ENCODE peak calls at places on chromosome 3, in seven cellular contexts. One of them, this sample, is unnamed.

GRCh38 chr3:16978234-16978920 is 93.6 kb downstream of the PLCL2 start:
- DNase-seq in spleen: no peak
- DNase-seq in NB4: no peak
- DNase-seq in dorsolateral prefrontal cortex: no peak
- DNase-seq in pancreas: no peak
- DNase-seq in ascending aorta: no peak
- DNase-seq in transverse colon: no peak
- DNase-seq in this sample: no peak

GRCh38 chr3:5017953-5018531 is 38.8 kb downstream of the BHLHE40 start:
- DNase-seq in transverse colon: peak; percentile 84
- DNase-seq in spleen: peak; percentile 67
- DNase-seq in dorsolateral prefrontal cortex: no peak
- DNase-seq in ascending aorta: no peak
- DNase-seq in NB4: peak; percentile 56
- DNase-seq in pancreas: no peak
- DNase-seq in this sample: no peak

GRCh38 chr3:39668420-39668819 is 141.0 kb upstream of the MYRIP start:
- DNase-seq in NB4: peak; percentile 58
- DNase-seq in spleen: no peak
- DNase-seq in pancreas: no peak
- DNase-seq in transverse colon: no peak
- DNase-seq in dorsolateral prefrontal cortex: peak; percentile 27
- DNase-seq in ascending aorta: no peak
- DNase-seq in this sample: peak; percentile 56

GRCh38 chr3:127637546-127637945 is 8.6 kb downstream of the PODXL2 start:
- DNase-seq in NB4: peak; percentile 65
- DNase-seq in pancreas: no peak
- DNase-seq in ascending aorta: no peak
- DNase-seq in spleen: no peak
- DNase-seq in transverse colon: no peak
- DNase-seq in dorsolateral prefrontal cortex: no peak
- DNase-seq in this sample: no peak

GRCh38 chr3:89256882-89257281 is 149.5 kb downstream of the EPHA3 start:
- DNase-seq in dorsolateral prefrontal cortex: no peak
- DNase-seq in NB4: no peak
- DNase-seq in pancreas: no peak
- DNase-seq in ascending aorta: no peak
- DNase-seq in spleen: no peak
- DNase-seq in transverse colon: no peak
- DNase-seq in this sample: no peak

GRCh38 chr3:21781371-21781770 is 30.4 kb upstream of the ZNF385D start:
- DNase-seq in dorsolateral prefrontal cortex: no peak
- DNase-seq in spleen: no peak
- DNase-seq in NB4: no peak
- DNase-seq in ascending aorta: no peak
- DNase-seq in pancreas: no peak
- DNase-seq in transverse colon: no peak
- DNase-seq in this sample: no peak

GRCh38 chr3:126422571-126423091 is 27.9 kb downstream of the CFAP100 start:
- DNase-seq in NB4: no peak
- DNase-seq in ascending aorta: no peak
- DNase-seq in spleen: peak; percentile 56
- DNase-seq in dorsolateral prefrontal cortex: no peak
- DNase-seq in pancreas: peak; percentile 3
- DNase-seq in transverse colon: no peak
- DNase-seq in this sample: no peak

GRCh38 chr3:128201158-128201755 is 48.0 kb downstream of the EEFSEC start:
- DNase-seq in spleen: no peak
- DNase-seq in NB4: no peak
- DNase-seq in ascending aorta: no peak
- DNase-seq in pancreas: no peak
- DNase-seq in transverse colon: no peak
- DNase-seq in dorsolateral prefrontal cortex: no peak
- DNase-seq in this sample: no peak

GRCh38 chr3:123013876-123014275 is 13.7 kb downstream of the SEMA5B start:
- DNase-seq in ascending aorta: no peak
- DNase-seq in pancreas: no peak
- DNase-seq in dorsolateral prefrontal cortex: no peak
- DNase-seq in transverse colon: no peak
- DNase-seq in spleen: no peak
- DNase-seq in NB4: no peak
- DNase-seq in this sample: no peak

DNA sequence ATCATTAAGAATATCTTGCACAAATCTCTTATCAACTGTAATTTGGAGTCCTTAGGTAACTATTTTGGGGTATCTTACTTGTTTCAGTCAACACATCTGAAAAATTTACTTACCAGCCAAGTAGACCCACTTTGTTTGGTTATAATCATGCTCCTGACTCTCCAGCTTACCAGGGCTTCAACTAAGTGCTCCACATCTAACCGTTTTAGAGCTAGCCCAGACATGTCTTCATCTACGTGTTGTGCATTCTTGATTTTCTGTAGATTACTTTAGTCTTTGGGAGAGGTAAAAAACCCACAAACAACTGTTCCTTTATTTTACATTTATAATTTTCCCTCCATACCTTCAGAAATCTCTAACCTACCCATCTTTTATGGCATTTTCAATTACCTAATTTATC is 17.2 kb downstream of the EAF2 start:
- DNase-seq in pancreas: no peak
- DNase-seq in spleen: no peak
- DNase-seq in transverse colon: no peak
- DNase-seq in NB4: no peak
- DNase-seq in ascending aorta: no peak
- DNase-seq in dorsolateral prefrontal cortex: no peak
- DNase-seq in this sample: no peak
- TF ChIP-seq CTCF in pancreas: no peak
- TF ChIP-seq CTCF in spleen: no peak
- TF ChIP-seq CTCF in transverse colon: no peak
- TF ChIP-seq CTCF in NB4: no peak
- TF ChIP-seq CTCF in ascending aorta: no peak
- TF ChIP-seq CTCF in dorsolateral prefrontal cortex: no peak
- TF ChIP-seq CTCF in this sample: no peak

DNA sequence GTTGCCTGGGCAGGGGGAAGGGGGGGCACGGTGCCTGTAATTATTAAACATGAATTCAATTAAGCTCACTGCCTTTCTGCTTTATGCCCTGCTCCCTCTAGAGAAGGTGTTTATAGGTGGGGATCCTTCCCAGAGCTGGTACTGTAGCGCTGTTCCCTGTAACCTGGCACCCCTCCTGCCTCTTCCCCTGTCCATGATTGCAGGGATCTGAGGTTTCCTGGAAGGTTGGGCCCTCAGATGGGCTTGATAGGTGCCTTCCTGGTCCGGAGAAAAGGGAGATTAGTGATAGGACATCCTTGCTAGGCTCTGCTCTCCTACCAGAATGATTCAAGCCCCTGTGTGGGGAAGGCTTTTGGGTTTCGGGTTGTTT is 2.1 kb upstream of the FAM131A start:
- DNase-seq in transverse colon: no peak
- DNase-seq in NB4: no peak
- DNase-seq in ascending aorta: no peak
- DNase-seq in pancreas: no peak
- DNase-seq in spleen: no peak
- DNase-seq in dorsolateral prefrontal cortex: no peak
- DNase-seq in this sample: peak; percentile 32
- H3K4me3 ChIP-seq in transverse colon: no peak overlapping the region
- H3K4me3 ChIP-seq in NB4: no peak overlapping the region
- H3K4me3 ChIP-seq in ascending aorta: peak overlapping the region; percentile 88
- H3K4me3 ChIP-seq in pancreas: peak overlapping the region; percentile 57
- H3K4me3 ChIP-seq in spleen: peak overlapping the region; percentile 82
- H3K4me3 ChIP-seq in dorsolateral prefrontal cortex: peak overlapping the region; percentile 75
- H3K4me3 ChIP-seq in this sample: peak overlapping the region; percentile 90

DNA sequence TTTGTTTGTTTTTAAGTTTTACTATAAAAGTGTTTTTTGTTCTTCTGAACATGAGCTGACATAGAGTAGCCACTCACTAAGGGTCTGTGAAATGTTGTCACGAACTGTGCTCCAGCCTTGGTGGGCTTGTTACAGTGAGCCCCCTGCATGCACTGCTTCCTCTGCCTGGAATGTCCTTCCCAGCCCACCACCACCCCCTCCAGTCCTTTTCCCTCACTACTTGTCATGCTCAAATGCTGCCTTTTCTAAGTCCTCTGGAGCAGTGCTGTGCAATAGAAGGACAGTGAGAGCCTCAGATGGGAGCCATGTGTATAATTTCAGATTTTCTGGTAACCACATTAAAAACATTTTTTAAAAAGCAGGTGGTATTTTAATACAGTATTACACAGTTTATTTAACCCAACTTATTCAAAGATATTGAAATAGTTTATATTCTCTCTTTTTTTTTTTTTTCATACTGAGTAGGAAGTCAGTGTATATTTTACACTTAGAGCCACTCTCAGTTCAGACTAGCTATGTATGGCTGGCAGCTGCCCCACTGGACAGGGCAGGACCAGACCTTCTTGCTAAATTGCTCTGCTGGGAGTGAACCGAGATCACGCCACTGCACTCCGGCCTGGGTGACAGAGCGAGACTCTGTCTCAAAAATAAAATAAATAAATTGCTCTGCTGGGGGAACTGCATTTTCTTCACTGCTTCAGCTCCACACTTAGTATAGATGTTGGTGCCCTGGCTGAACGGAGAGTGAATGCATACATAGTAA is 26.9 kb downstream of the MKRN2OS start:
- DNase-seq in ascending aorta: no peak
- DNase-seq in transverse colon: no peak
- DNase-seq in spleen: no peak
- DNase-seq in dorsolateral prefrontal cortex: no peak
- DNase-seq in NB4: no peak
- DNase-seq in pancreas: no peak
- DNase-seq in this sample: no peak
- TF ChIP-seq CTCF in ascending aorta: no peak
- TF ChIP-seq CTCF in transverse colon: no peak
- TF ChIP-seq CTCF in spleen: no peak
- TF ChIP-seq CTCF in dorsolateral prefrontal cortex: no peak
- TF ChIP-seq CTCF in NB4: no peak
- TF ChIP-seq CTCF in pancreas: no peak
- TF ChIP-seq CTCF in this sample: no peak

DNA sequence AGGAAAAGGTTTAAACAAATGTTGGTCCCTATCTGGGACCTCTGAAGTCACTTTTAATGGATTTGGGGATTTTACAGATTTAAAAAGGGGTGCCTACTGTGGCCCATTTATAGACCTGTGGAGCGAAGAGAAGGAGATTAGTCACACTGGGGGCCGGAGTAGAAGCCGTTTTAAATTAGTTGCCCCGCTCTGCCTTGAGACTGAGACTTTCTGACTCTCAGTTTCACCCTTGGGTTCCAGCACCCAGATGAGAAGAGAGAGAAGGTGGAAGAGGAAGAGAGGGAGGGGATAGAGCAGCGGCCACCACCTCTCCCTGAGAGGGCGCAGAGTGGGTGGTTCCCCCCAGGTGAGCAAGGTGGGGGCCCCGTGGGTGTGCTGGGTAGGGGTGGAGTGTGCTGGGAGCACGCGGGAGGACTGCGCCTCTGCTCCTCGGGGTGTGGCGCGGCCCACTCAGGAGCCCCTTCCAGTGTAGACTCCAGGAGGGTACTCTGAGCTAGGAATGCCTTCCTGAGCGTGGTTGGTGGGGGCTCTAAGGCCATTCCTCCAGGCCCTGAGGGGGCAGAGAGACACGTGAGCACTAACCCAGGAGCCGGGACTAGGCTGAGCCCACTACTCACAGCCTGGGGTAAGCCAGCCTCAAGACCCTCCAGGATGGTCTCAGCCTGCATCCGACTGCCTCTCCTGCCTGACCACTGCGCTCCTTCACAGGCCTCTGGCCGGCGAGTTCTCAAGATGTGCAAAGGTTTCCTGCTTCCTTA is 32.6 kb upstream of the RAB6B start:
- DNase-seq in spleen: no peak
- DNase-seq in transverse colon: no peak
- DNase-seq in NB4: no peak
- DNase-seq in ascending aorta: no peak
- DNase-seq in pancreas: no peak
- DNase-seq in dorsolateral prefrontal cortex: no peak
- DNase-seq in this sample: no peak
- H3K4me3 ChIP-seq in spleen: no peak overlapping the region
- H3K4me3 ChIP-seq in transverse colon: peak overlapping the region; percentile 36
- H3K4me3 ChIP-seq in NB4: no peak overlapping the region
- H3K4me3 ChIP-seq in ascending aorta: peak overlapping the region; percentile 80
- H3K4me3 ChIP-seq in pancreas: no peak overlapping the region
- H3K4me3 ChIP-seq in dorsolateral prefrontal cortex: peak overlapping the region; percentile 74
- H3K4me3 ChIP-seq in this sample: peak overlapping the region; percentile 57

GRCh38 chr3:70108072-70108471 is 108.5 kb downstream of the SAMMSON start:
- DNase-seq in NB4: peak; percentile 42
- DNase-seq in pancreas: no peak
- DNase-seq in dorsolateral prefrontal cortex: no peak
- DNase-seq in spleen: no peak
- DNase-seq in transverse colon: no peak
- DNase-seq in ascending aorta: no peak
- DNase-seq in this sample: peak; percentile 10
- TF ChIP-seq CTCF in NB4: peak; percentile 49
- TF ChIP-seq CTCF in pancreas: no peak
- TF ChIP-seq CTCF in dorsolateral prefrontal cortex: no peak
- TF ChIP-seq CTCF in spleen: peak; percentile 14
- TF ChIP-seq CTCF in transverse colon: peak; percentile 37
- TF ChIP-seq CTCF in ascending aorta: no peak
- TF ChIP-seq CTCF in this sample: peak; percentile 50

GRCh38 chr3:103513003-103513402 is 1078.2 kb downstream of the ZPLD1 start:
- DNase-seq in dorsolateral prefrontal cortex: no peak
- DNase-seq in spleen: no peak
- DNase-seq in NB4: no peak
- DNase-seq in transverse colon: no peak
- DNase-seq in ascending aorta: no peak
- DNase-seq in pancreas: no peak
- DNase-seq in this sample: no peak

GRCh38 chr3:103511891-103512290 is 1077.1 kb downstream of the ZPLD1 start:
- DNase-seq in NB4: no peak
- DNase-seq in spleen: no peak
- DNase-seq in ascending aorta: no peak
- DNase-seq in pancreas: no peak
- DNase-seq in transverse colon: no peak
- DNase-seq in dorsolateral prefrontal cortex: no peak
- DNase-seq in this sample: no peak

GRCh38 chr3:103510760-103511159 is 1075.9 kb downstream of the ZPLD1 start:
- DNase-seq in ascending aorta: no peak
- DNase-seq in spleen: no peak
- DNase-seq in dorsolateral prefrontal cortex: no peak
- DNase-seq in transverse colon: no peak
- DNase-seq in NB4: no peak
- DNase-seq in pancreas: no peak
- DNase-seq in this sample: no peak

GRCh38 chr3:103517013-103517412 is 1082.2 kb downstream of the ZPLD1 start:
- DNase-seq in ascending aorta: no peak
- DNase-seq in dorsolateral prefrontal cortex: no peak
- DNase-seq in spleen: no peak
- DNase-seq in transverse colon: no peak
- DNase-seq in NB4: no peak
- DNase-seq in pancreas: no peak
- DNase-seq in this sample: no peak

DNA sequence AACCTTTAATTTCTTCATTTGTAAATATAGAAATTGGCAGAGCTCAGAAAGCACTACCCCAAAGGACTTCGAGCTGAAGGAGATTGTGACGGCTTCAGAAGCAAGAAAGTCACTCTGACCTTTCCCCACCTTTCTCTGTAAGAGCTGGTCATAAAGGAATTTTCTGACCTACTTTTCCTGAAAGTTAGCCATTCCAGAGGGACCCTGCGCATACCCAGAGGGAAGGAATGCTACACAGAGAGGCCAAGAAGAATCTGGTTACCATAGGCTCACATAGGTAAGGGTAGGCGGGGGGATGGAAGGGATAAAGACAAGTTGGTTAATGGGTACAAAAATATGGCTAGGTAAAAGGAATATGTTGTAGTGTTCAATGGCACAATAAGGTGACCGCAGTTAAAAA is 1080.3 kb downstream of the ZPLD1 start:
- DNase-seq in spleen: no peak
- DNase-seq in dorsolateral prefrontal cortex: no peak
- DNase-seq in pancreas: no peak
- DNase-seq in NB4: no peak
- DNase-seq in ascending aorta: no peak
- DNase-seq in transverse colon: no peak
- DNase-seq in this sample: no peak
- H3K4me3 ChIP-seq in spleen: no peak overlapping the region
- H3K4me3 ChIP-seq in dorsolateral prefrontal cortex: no peak overlapping the region
- H3K4me3 ChIP-seq in pancreas: no peak overlapping the region
- H3K4me3 ChIP-seq in NB4: no peak overlapping the region
- H3K4me3 ChIP-seq in ascending aorta: no peak overlapping the region
- H3K4me3 ChIP-seq in transverse colon: no peak overlapping the region
- H3K4me3 ChIP-seq in this sample: no peak overlapping the region

This sample was measured in A673.